ENCODE peak calls at places on chromosomes 7 and 10, in four cellular contexts. U is GM12864, K is GM23338, B is choroid plexus epithelial cell. S is an unnamed sample.

GRCh38 chr10:126905776-126906703 is 812 bp downstream of the DOCK1 start:
- DNase-seq in B (peak), U (no peak), K (peak), S (no peak)

GRCh38 chr7:5677538-5678294 is 103.7 kb downstream of the RNF216 start:
- DNase-seq in U (no peak), B (peak), K (peak), S (peak)

GRCh38 chr7:1970895-1971294 is 261.9 kb downstream of the MAD1L1 start:
- DNase-seq in B (no peak), U (no peak), K (no peak), S (no peak)

GRCh38 chr10:12707461-12708185 is 293.9 kb downstream of the CCDC3 start:
- DNase-seq in B (peak), U (no peak), K (peak), S (no peak)

GRCh38 chr7:111911166-111911961 is 294.8 kb downstream of the DOCK4 start:
- DNase-seq in K (no peak), U (no peak), B (no peak), S (no peak)

GRCh38 chr10:44425466-44425865 is 40.6 kb upstream of the CXCL12 start:
- DNase-seq in U (no peak), K (no peak), B (no peak), S (no peak)

GRCh38 chr10:5545011-5545410 is 20.2 kb downstream of the CALML3 start:
- DNase-seq in U (no peak), K (no peak), B (no peak), S (no peak)

GRCh38 chr7:100171840-100172239 is 3.4 kb upstream of the GAL3ST4 start:
- DNase-seq in K (peak), B (no peak), U (no peak), S (no peak)

GRCh38 chr7:46814516-46815250 is 767.2 kb downstream of the TNS3 start:
- DNase-seq in K (no peak), B (peak), U (no peak), S (no peak)

GRCh38 chr10:43878386-43878785 is 229.7 kb upstream of the ZNF32 start:
- DNase-seq in U (no peak), K (no peak), B (no peak), S (no peak)

GRCh38 chr7:48182736-48183369 is 11.6 kb downstream of the ABCA13 start:
- DNase-seq in U (no peak), B (peak), K (no peak), S (no peak)

GRCh38 chr10:122241836-122242235 is 29.3 kb upstream of the BTBD16 start:
- DNase-seq in K (no peak), B (no peak), U (no peak), S (no peak)

GRCh38 chr7:33961948-33962347 is 56.6 kb downstream of the BMPER start:
- DNase-seq in B (no peak), U (no peak), K (no peak), S (no peak)

GRCh38 chr10:22228167-22228938 is 10.5 kb upstream of the EBLN1 start:
- DNase-seq in K (no peak), B (no peak), U (no peak), S (no peak)

GRCh38 chr7:130506358-130506757 is 14.5 kb downstream of the MEST start:
- DNase-seq in B (no peak), K (no peak), U (no peak), S (no peak)

GRCh38 chr7:2928613-2929311 is 84.7 kb upstream of the GNA12 start:
- DNase-seq in B (no peak), K (no peak), U (no peak), S (no peak)

GRCh38 chr7:27170494-27170811 is 3.7 kb downstream of the HOXA10 start:
- DNase-seq in K (no peak), U (no peak), B (no peak), S (no peak)

GRCh38 chr7:123771256-123771655 is 22.5 kb upstream of the WASL start:
- DNase-seq in K (no peak), U (no peak), B (no peak), S (no peak)

GRCh38 chr10:92997620-92998019 is 63.0 kb upstream of the CYP26C1 start:
- DNase-seq in U (no peak), K (no peak), B (no peak), S (no peak)

GRCh38 chr10:102090772-102091171 is 25.6 kb downstream of the HPS6 start:
- DNase-seq in U (no peak), B (no peak), K (no peak), S (no peak)

GRCh38 chr10:96442017-96442643 is 71.6 kb downstream of the TLL2 start:
- DNase-seq in K (peak), B (no peak), U (no peak), S (no peak)

GRCh38 chr7:43905954-43906326 is 456 bp downstream of the URGCP start:
- DNase-seq in K (peak), B (peak), U (no peak), S (peak)

GRCh38 chr7:1321411-1322239 is 89.0 kb downstream of the UNCX start:
- DNase-seq in B (no peak), K (no peak), U (no peak), S (no peak)

GRCh38 chr10:103153302-103153759 is 39.7 kb downstream of the NT5C2 start:
- DNase-seq in B (peak), K (peak), U (no peak), S (no peak)

GRCh38 chr7:41573017-41573416 is 129.9 kb downstream of the INHBA start:
- DNase-seq in B (peak), U (no peak), K (no peak), S (no peak)

GRCh38 chr10:12251581-12251980 is 55.6 kb downstream of the CDC123 start:
- DNase-seq in K (no peak), B (no peak), U (no peak), S (no peak)

GRCh38 chr10:13987472-13987871 is 343.3 kb downstream of the FRMD4A start:
- DNase-seq in K (no peak), B (peak), U (no peak), S (no peak)

GRCh38 chr7:68700414-68700813 is 897.9 kb upstream of the AUTS2 start:
- DNase-seq in B (peak), U (no peak), K (no peak), S (no peak)

GRCh38 chr10:103507235-103508191 is 14.0 kb downstream of the NEURL1 start:
- DNase-seq in B (no peak), K (no peak), U (no peak), S (peak)

GRCh38 chr7:8418627-8419245 is 14.7 kb upstream of the NXPH1 start:
- DNase-seq in K (peak), B (peak), U (peak), S (peak)

GRCh38 chr7:28847681-28848080 is 110.4 kb downstream of the TRIL start:
- DNase-seq in K (no peak), B (no peak), U (no peak), S (no peak)

GRCh38 chr10:112141297-112141696 is 42.3 kb downstream of the GPAM start:
- DNase-seq in K (no peak), B (no peak), U (no peak), S (no peak)

GRCh38 chr7:31633894-31634494 is 53.0 kb upstream of the PPP1R17 start:
- DNase-seq in U (peak), K (peak), B (peak), S (peak)

GRCh38 chr10:26407406-26407969 is 30.7 kb upstream of the APBB1IP start:
- DNase-seq in U (no peak), K (no peak), B (no peak), S (no peak)

GRCh38 chr10:72334832-72335393 is 19.8 kb downstream of the DNAJB12 start:
- DNase-seq in K (peak), B (peak), U (peak), S (peak)
- TF ChIP-seq CTCF in K (peak), B (peak), U (peak), S (peak)

GRCh38 chr7:42642699-42643098 is 269.2 kb downstream of the C7orf25 start:
- DNase-seq in K (no peak), U (no peak), B (no peak), S (no peak)
- TF ChIP-seq CTCF in K (no peak), U (no peak), B (no peak), S (no peak)

DNA sequence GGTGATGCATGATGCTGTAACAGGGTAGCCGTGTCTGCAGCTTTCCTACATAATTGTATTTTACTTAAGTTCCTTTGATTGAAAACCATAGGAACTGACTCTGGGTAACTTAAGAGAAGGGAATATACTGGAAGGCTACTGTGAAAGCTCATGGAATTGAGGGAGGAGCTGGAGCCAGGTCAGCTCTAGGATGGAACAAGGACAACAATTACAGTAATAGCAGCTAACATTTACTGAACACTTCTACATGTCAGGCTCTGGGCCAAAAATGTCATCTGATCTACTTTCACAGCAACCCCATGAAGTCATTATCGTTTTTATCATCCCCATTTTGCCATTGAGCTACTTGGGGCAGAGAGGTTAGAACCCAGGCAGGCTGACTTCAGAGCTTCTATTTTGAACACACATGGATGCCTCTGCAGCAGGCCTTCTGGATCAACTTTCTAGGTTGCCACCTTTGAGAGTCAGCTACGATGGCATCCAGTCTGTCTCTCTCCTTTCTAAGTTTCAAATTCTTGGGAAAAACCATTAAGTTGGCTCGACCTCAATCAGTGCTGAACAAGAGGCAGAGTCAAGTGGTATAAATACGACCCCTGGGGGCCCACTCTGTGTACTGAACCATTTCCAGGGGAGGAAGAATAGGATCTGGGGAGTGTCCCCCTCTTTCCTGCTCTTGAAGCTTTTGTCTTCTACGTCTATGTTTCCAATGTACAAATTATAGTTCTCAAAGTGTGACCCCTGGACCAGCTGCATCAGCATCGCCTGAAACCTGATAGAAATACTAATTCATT is 272.3 kb upstream of the PLPP4 start:
- DNase-seq in K (peak), B (no peak), U (no peak), S (no peak)
- TF ChIP-seq CTCF in K (peak), B (no peak), U (no peak), S (no peak)

DNA sequence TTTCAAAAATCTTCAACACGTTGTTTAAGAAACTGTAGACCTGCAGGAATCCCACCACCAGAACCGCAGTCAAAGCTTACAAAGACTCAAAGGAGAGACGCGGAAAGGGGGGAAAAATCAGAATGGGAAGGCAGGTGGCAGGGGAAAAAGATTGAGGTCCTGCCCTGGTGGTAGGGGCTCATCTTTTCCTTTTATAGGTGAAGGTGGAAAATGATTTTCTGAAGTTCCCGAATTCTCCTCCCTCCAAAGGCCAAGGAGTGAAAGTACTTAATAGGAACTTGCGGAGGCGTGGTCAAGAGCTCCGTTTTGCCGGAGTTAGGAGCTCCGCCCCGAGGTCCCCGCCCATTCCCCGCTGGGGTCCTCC is 729 bp downstream of the BBIP1 start:
- DNase-seq in U (no peak), K (peak), B (peak), S (no peak)
- TF ChIP-seq CTCF in U (no peak), K (no peak), B (peak), S (no peak)

DNA sequence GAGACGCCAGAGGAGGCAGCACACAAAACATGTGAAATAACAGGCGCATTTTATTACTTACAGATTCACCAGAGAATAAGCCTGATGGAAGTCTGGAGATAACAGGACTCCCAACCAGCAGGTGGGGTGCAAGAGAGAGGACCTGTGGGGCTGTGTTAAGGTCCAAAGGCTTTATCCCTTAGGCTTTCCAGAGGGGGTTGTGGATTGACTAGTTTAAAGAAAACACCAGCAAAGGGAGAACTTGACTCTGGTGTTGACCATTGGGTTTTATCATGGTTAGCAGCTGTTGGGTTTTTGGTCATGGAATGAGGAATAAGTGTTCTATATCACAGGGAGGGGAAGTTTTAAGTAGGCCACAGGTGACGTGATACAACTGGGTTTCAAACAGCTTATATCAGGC is 1.6 kb upstream of the CRPPA start:
- DNase-seq in K (peak), B (no peak), U (no peak), S (no peak)
- TF ChIP-seq CTCF in K (peak), B (peak), U (no peak), S (no peak)

GRCh38 chr7:149811221-149811620 is 27.0 kb upstream of the ZNF862 start:
- DNase-seq in K (peak), U (no peak), B (peak), S (no peak)
- TF ChIP-seq CTCF in K (peak), U (peak), B (peak), S (peak)

DNA sequence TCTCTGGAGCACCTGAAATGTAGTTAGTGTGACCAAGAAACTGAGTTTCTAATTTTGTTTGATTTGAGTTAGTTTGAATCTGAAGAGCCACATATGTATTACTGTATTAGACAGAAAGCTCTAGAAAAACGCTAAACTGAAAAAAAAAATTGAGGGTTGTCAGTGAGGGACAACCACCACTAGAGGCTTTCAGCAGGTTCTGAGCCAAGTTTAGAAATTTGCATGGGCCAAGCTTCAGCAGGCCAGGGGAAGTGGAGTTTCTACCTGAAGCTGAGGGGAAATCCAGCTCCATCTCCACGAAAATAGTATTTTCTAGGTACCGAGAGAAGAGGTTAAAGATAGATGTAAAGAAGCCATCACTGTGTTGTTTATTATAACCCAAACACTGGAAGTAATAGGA is 77.9 kb upstream of the PLXNA4 start:
- DNase-seq in U (peak), B (peak), K (peak), S (peak)
- TF ChIP-seq CTCF in U (peak), B (peak), K (peak), S (peak)

S was measured in GM10248.